ENCODE peak calls at places on chromosome X, in four cellular contexts. One of them, this sample, is unnamed.
A peak's percentile ranks its signal among the peaks of the same experiment; 100 is the strongest.

GRCh38 chrX:133415276-133416105 is at the start of gene GPC4:
- DNase-seq in CD4-positive, CD25-positive, alpha-beta regulatory T cell: no peak
- DNase-seq in brain microvascular endothelial cell: peak; percentile 6
- DNase-seq in right lobe of liver: peak; percentile 65
- DNase-seq in this sample: peak; percentile 86

GRCh38 chrX:40300286-40300890 is 202.6 kb upstream of the BCOR start:
- DNase-seq in CD4-positive, CD25-positive, alpha-beta regulatory T cell: peak; percentile 43
- DNase-seq in right lobe of liver: no peak
- DNase-seq in brain microvascular endothelial cell: no peak
- DNase-seq in this sample: no peak

GRCh38 chrX:150848914-150849365 is 49.5 kb downstream of the CD99L2 start:
- DNase-seq in CD4-positive, CD25-positive, alpha-beta regulatory T cell: no peak
- DNase-seq in right lobe of liver: peak; percentile 72
- DNase-seq in brain microvascular endothelial cell: no peak
- DNase-seq in this sample: no peak

GRCh38 chrX:3141031-3141430 is 99.8 kb downstream of the ARSF start:
- DNase-seq in CD4-positive, CD25-positive, alpha-beta regulatory T cell: no peak
- DNase-seq in brain microvascular endothelial cell: no peak
- DNase-seq in right lobe of liver: no peak
- DNase-seq in this sample: no peak

GRCh38 chrX:10926404-10926803 is 184.7 kb upstream of the HCCS start:
- DNase-seq in right lobe of liver: no peak
- DNase-seq in brain microvascular endothelial cell: no peak
- DNase-seq in CD4-positive, CD25-positive, alpha-beta regulatory T cell: no peak
- DNase-seq in this sample: no peak

GRCh38 chrX:154019061-154019621 is 561 bp downstream of the IRAK1 start:
- DNase-seq in brain microvascular endothelial cell: no peak
- DNase-seq in right lobe of liver: no peak
- DNase-seq in CD4-positive, CD25-positive, alpha-beta regulatory T cell: peak; percentile 51
- DNase-seq in this sample: no peak

GRCh38 chrX:150548684-150549083 is 19.7 kb upstream of the MTM1 start:
- DNase-seq in brain microvascular endothelial cell: peak; percentile 6
- DNase-seq in right lobe of liver: no peak
- DNase-seq in CD4-positive, CD25-positive, alpha-beta regulatory T cell: peak; percentile 7
- DNase-seq in this sample: no peak

GRCh38 chrX:10519761-10520160 is 100.6 kb downstream of the MID1 start:
- DNase-seq in brain microvascular endothelial cell: no peak
- DNase-seq in right lobe of liver: no peak
- DNase-seq in CD4-positive, CD25-positive, alpha-beta regulatory T cell: no peak
- DNase-seq in this sample: no peak

GRCh38 chrX:25640276-25640675 is 497.9 kb upstream of the MAGEB18 start:
- DNase-seq in brain microvascular endothelial cell: no peak
- DNase-seq in CD4-positive, CD25-positive, alpha-beta regulatory T cell: no peak
- DNase-seq in right lobe of liver: no peak
- DNase-seq in this sample: no peak

GRCh38 chrX:71154641-71155040 is 10.0 kb downstream of the NLGN3 start:
- DNase-seq in brain microvascular endothelial cell: no peak
- DNase-seq in right lobe of liver: no peak
- DNase-seq in CD4-positive, CD25-positive, alpha-beta regulatory T cell: no peak
- DNase-seq in this sample: no peak

GRCh38 chrX:71148278-71148663 is 3.6 kb downstream of the NLGN3 start:
- DNase-seq in brain microvascular endothelial cell: no peak
- DNase-seq in right lobe of liver: no peak
- DNase-seq in CD4-positive, CD25-positive, alpha-beta regulatory T cell: no peak
- DNase-seq in this sample: no peak

GRCh38 chrX:71147496-71148277 is 3.0 kb downstream of the NLGN3 start:
- DNase-seq in right lobe of liver: no peak
- DNase-seq in brain microvascular endothelial cell: no peak
- DNase-seq in CD4-positive, CD25-positive, alpha-beta regulatory T cell: no peak
- DNase-seq in this sample: no peak

GRCh38 chrX:71154196-71154595 is 9.6 kb downstream of the NLGN3 start:
- DNase-seq in brain microvascular endothelial cell: no peak
- DNase-seq in CD4-positive, CD25-positive, alpha-beta regulatory T cell: no peak
- DNase-seq in right lobe of liver: no peak
- DNase-seq in this sample: no peak

GRCh38 chrX:71151366-71151765 is 6.7 kb downstream of the NLGN3 start:
- DNase-seq in right lobe of liver: no peak
- DNase-seq in brain microvascular endothelial cell: no peak
- DNase-seq in CD4-positive, CD25-positive, alpha-beta regulatory T cell: no peak
- DNase-seq in this sample: no peak
- H3K27ac ChIP-seq in right lobe of liver: no peak overlapping the region
- H3K27ac ChIP-seq in brain microvascular endothelial cell: no peak overlapping the region
- H3K27ac ChIP-seq in CD4-positive, CD25-positive, alpha-beta regulatory T cell: no peak overlapping the region
- H3K27ac ChIP-seq in this sample: no peak overlapping the region

DNA sequence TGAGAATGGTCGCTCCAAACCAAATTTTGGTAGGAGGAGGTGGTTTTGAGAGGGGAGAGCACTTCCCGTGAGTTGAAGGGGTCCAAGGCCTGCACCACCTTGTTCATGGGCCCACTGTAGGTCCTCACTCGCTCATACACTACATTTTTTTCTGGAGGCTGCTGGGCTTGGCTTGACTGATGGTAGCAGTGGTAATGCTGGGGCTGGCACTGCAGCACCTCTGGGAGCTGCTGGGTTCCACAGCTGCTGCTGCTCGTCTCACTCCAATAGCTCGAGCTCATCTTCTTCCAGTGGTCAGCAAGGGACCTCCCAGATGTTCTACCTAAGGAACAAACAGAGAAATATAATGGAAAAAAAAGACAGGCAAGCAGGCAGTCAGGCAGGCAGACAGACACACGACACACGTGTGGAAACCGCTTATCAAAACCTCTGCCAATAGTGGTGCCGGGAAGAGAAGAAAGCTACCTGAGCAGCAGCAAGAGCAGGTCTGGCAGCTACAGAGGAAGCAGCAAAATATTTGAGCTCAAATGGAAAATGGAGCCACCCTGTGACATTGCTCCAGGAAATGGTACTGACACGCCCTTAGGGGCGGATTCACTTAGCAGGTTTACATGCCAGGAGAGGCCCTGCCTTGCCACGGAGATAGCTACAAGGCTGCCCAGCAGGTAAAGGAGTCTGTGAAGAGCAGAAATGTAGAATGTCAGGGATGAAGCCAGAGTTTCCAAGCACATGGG is at the start of gene POF1B:
- DNase-seq in brain microvascular endothelial cell: no peak
- DNase-seq in CD4-positive, CD25-positive, alpha-beta regulatory T cell: peak; percentile 1
- DNase-seq in right lobe of liver: peak; percentile 15
- DNase-seq in this sample: peak; percentile 14
- H3K4me3 ChIP-seq in brain microvascular endothelial cell: no peak within 1 kb of the TSS
- H3K4me3 ChIP-seq in CD4-positive, CD25-positive, alpha-beta regulatory T cell: no peak within 1 kb of the TSS
- H3K4me3 ChIP-seq in right lobe of liver: no peak within 1 kb of the TSS
- H3K4me3 ChIP-seq in this sample: peak within 1 kb of the TSS; percentile 45

GRCh38 chrX:391717-392691 is 5.3 kb upstream of the PPP2R3B start:
- DNase-seq in CD4-positive, CD25-positive, alpha-beta regulatory T cell: no peak
- DNase-seq in brain microvascular endothelial cell: no peak
- DNase-seq in right lobe of liver: no peak
- DNase-seq in this sample: no peak

GRCh38 chrX:400258-400657 is 13.6 kb upstream of the PPP2R3B start:
- DNase-seq in CD4-positive, CD25-positive, alpha-beta regulatory T cell: no peak
- DNase-seq in brain microvascular endothelial cell: no peak
- DNase-seq in right lobe of liver: no peak
- DNase-seq in this sample: no peak

GRCh38 chrX:397575-397974 is 10.9 kb upstream of the PPP2R3B start:
- DNase-seq in brain microvascular endothelial cell: peak; percentile 85
- DNase-seq in right lobe of liver: no peak
- DNase-seq in CD4-positive, CD25-positive, alpha-beta regulatory T cell: no peak
- DNase-seq in this sample: peak; percentile 36

GRCh38 chrX:390459-390858 is 3.8 kb upstream of the PPP2R3B start:
- DNase-seq in brain microvascular endothelial cell: no peak
- DNase-seq in right lobe of liver: no peak
- DNase-seq in CD4-positive, CD25-positive, alpha-beta regulatory T cell: no peak
- DNase-seq in this sample: peak; percentile 26

DNA sequence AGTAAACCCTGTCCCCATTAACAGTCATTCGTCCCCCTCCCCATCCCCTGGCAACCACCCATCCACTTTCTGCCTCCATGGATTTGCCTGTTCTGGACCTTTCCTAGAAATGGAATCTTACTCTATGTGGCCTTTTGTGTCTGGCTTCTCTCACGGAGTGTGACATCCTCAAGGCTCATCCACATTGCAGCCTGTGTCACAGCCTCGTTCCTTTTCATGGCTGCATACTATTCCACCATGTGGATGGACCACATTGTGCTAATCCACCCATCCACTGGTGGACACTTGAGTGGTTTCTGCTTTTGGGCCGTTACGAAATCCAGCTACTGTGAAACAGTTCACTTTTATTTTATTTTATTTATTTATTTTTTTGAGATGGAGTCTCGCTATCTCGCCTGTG is 8.1 kb upstream of the PPP2R3B start:
- DNase-seq in brain microvascular endothelial cell: no peak
- DNase-seq in right lobe of liver: no peak
- DNase-seq in CD4-positive, CD25-positive, alpha-beta regulatory T cell: no peak
- DNase-seq in this sample: no peak
- H3K27ac ChIP-seq in brain microvascular endothelial cell: no peak overlapping the region
- H3K27ac ChIP-seq in right lobe of liver: no peak overlapping the region
- H3K27ac ChIP-seq in CD4-positive, CD25-positive, alpha-beta regulatory T cell: no peak overlapping the region
- H3K27ac ChIP-seq in this sample: no peak overlapping the region

GRCh38 chrX:47216393-47216925 is 2.0 kb upstream of the CDK16 start:
- DNase-seq in CD4-positive, CD25-positive, alpha-beta regulatory T cell: no peak
- DNase-seq in right lobe of liver: peak; percentile 36
- DNase-seq in brain microvascular endothelial cell: no peak
- DNase-seq in this sample: no peak
- H3K4me3 ChIP-seq in CD4-positive, CD25-positive, alpha-beta regulatory T cell: no peak overlapping the region
- H3K4me3 ChIP-seq in right lobe of liver: no peak overlapping the region
- H3K4me3 ChIP-seq in brain microvascular endothelial cell: no peak overlapping the region
- H3K4me3 ChIP-seq in this sample: no peak overlapping the region

DNA sequence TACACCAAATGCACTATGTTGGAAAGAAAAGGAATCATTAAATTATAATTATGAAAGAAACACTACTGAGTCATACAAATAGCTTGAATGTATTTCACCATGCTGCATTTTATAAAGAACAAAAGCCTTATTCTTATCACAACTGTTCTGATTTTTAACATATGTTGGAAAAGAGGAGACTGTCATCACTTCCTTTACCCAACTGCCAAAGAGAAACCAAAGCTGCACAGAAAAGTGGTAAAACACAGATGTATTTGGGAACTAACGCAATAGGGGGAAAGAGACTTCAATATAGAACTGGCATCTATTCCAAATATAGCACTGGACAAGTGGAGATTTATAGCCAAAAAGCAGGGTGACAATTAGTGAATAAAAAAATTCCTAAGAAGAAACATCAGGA is 181.0 kb downstream of the SPANXN3 start:
- DNase-seq in right lobe of liver: no peak
- DNase-seq in brain microvascular endothelial cell: no peak
- DNase-seq in CD4-positive, CD25-positive, alpha-beta regulatory T cell: no peak
- DNase-seq in this sample: no peak
- H3K27ac ChIP-seq in right lobe of liver: no peak overlapping the region
- H3K27ac ChIP-seq in brain microvascular endothelial cell: no peak overlapping the region
- H3K27ac ChIP-seq in CD4-positive, CD25-positive, alpha-beta regulatory T cell: no peak overlapping the region
- H3K27ac ChIP-seq in this sample: no peak overlapping the region

This sample was measured in right cardiac atrium.